ENCODE peak calls at places on chromosomes 16 and 17, in eight cellular contexts. R is OCI-LY7, V is Caco-2, D is transverse colon, N is neuronal stem cell, J is neural progenitor cell, S is right lobe of liver, G is RWPE2. U is an unnamed sample. For H3K4me1 and H3K36me3, the result is how much of the 10 kb centered on the place peaks cover.

GRCh38 chr17:17391575-17392370 is 85.0 kb upstream of the MED9 start:
- DNase-seq in R (peak), V (no peak), D (peak), N (no peak), J (no peak), S (no peak), G (no peak), U (no peak)

GRCh38 chr16:83393196-83393981 is 414.4 kb upstream of the HSBP1 start:
- DNase-seq in R (peak), V (no peak), D (no peak), N (no peak), J (peak), S (no peak), G (no peak), U (no peak)

GRCh38 chr17:73827627-73828241 is 183.5 kb upstream of the SDK2 start:
- DNase-seq in R (no peak), V (peak), D (peak), N (no peak), J (no peak), S (no peak), G (no peak), U (peak)

GRCh38 chr17:226773-227580 is 45.5 kb upstream of the DOC2B start:
- DNase-seq in R (no peak), V (no peak), D (no peak), N (no peak), J (peak), S (peak), G (peak), U (peak)

GRCh38 chr16:67430504-67431076 is 331 bp upstream of the HSD11B2 start:
- DNase-seq in R (peak), V (peak), D (peak), N (peak), J (peak), S (peak), G (no peak), U (peak)

GRCh38 chr17:27879987-27880608 is 13.1 kb downstream of the LYRM9 start:
- DNase-seq in R (peak), V (peak), D (peak), N (peak), J (peak), S (peak), G (no peak), U (peak)

GRCh38 chr16:89565256-89565505 is 4.7 kb downstream of the RPL13 start:
- DNase-seq in R (no peak), V (no peak), D (peak), N (no peak), J (no peak), S (no peak), G (peak), U (no peak)

GRCh38 chr17:53979991-53980390 is 157.3 kb downstream of the KIF2B start:
- DNase-seq in R (no peak), V (no peak), D (no peak), N (peak), J (peak), S (no peak), G (no peak), U (no peak)

GRCh38 chr16:30565984-30566383 is 5.5 kb downstream of the ZNF688 start:
- DNase-seq in R (no peak), V (no peak), D (no peak), N (no peak), J (no peak), S (no peak), G (no peak), U (no peak)

GRCh38 chr16:81008151-81008789 is 1.3 kb downstream of the CENPN start:
- DNase-seq in R (no peak), V (no peak), D (no peak), N (no peak), J (no peak), S (no peak), G (no peak), U (peak)

GRCh38 chr16:69503244-69503643 is 62.5 kb upstream of the NFAT5 start:
- DNase-seq in R (no peak), V (no peak), D (no peak), N (no peak), J (no peak), S (no peak), G (no peak), U (no peak)

GRCh38 chr17:45314761-45315549 is 1.9 kb downstream of the MAP3K14 start:
- DNase-seq in R (peak), V (no peak), D (no peak), N (no peak), J (no peak), S (no peak), G (no peak), U (no peak)
- H3K4me1 ChIP-seq in R (half or more), V (under half), D (half or more), N (under half), J (under half), S (under half), G (half or more), U (half or more)

GRCh38 chr17:15121426-15121825 is 143.7 kb downstream of the PMP22 start:
- DNase-seq in R (no peak), V (no peak), D (no peak), N (no peak), J (no peak), S (no peak), G (no peak), U (no peak)

GRCh38 chr17:15123593-15124590 is 141.2 kb downstream of the PMP22 start:
- DNase-seq in R (no peak), V (no peak), D (no peak), N (no peak), J (no peak), S (no peak), G (no peak), U (no peak)

GRCh38 chr17:15122857-15123256 is 142.3 kb downstream of the PMP22 start:
- DNase-seq in R (no peak), V (no peak), D (no peak), N (no peak), J (no peak), S (no peak), G (no peak), U (no peak)

GRCh38 chr17:15119928-15120327 is 145.2 kb downstream of the PMP22 start:
- DNase-seq in R (no peak), V (no peak), D (no peak), N (peak), J (peak), S (no peak), G (no peak), U (no peak)

DNA sequence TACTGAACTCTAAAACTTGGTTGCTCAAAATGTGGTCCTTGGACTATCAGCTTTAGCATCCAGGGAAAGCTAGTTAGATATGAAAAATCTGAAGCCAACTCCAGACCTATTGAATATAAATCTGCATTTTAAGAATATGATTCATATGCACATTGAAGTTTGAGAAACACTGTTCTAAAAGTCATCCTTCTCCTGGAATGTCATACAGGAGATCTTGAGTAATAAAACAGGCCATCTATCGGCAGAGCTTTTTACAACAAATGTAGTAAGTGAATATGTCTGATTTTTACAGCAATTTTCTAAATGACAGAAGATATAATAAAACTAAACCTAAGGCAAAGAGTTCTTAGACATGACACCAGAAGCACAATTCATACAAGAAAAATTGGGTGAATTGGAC is 140.4 kb downstream of the PMP22 start:
- DNase-seq in R (no peak), V (no peak), D (no peak), N (no peak), J (no peak), S (no peak), G (no peak), U (no peak)
- H3K36me3 ChIP-seq in R (under half), V (under half), D (under half), N (under half), J (under half), S (under half), G (under half), U (under half)

GRCh38 chr16:28188085-28188916 is 23.5 kb downstream of the XPO6 start:
- DNase-seq in R (peak), V (no peak), D (no peak), N (no peak), J (no peak), S (no peak), G (no peak), U (no peak)

GRCh38 chr16:28192811-28193529 is 18.8 kb downstream of the XPO6 start:
- DNase-seq in R (peak), V (no peak), D (peak), N (no peak), J (no peak), S (no peak), G (no peak), U (peak)

GRCh38 chr16:28193530-28194423 is 18.0 kb downstream of the XPO6 start:
- DNase-seq in R (no peak), V (peak), D (no peak), N (no peak), J (no peak), S (no peak), G (peak), U (no peak)

GRCh38 chr16:28189237-28189636 is 22.5 kb downstream of the XPO6 start:
- DNase-seq in R (no peak), V (no peak), D (no peak), N (no peak), J (no peak), S (no peak), G (no peak), U (no peak)

GRCh38 chr16:28191364-28191985 is 20.3 kb downstream of the XPO6 start:
- DNase-seq in R (no peak), V (no peak), D (no peak), N (no peak), J (no peak), S (no peak), G (no peak), U (no peak)
- H3K4me3 ChIP-seq in R (no peak), V (no peak), D (no peak), N (no peak), J (no peak), S (no peak), G (no peak), U (no peak)

GRCh38 chr16:27430512-27430911 is 28.5 kb downstream of the IL21R start:
- DNase-seq in R (no peak), V (no peak), D (no peak), N (no peak), J (no peak), S (no peak), G (no peak), U (no peak)
- H3K4me1 ChIP-seq in R (half or more), V (under half), D (under half), N (under half), J (under half), S (under half), G (under half), U (under half)

DNA sequence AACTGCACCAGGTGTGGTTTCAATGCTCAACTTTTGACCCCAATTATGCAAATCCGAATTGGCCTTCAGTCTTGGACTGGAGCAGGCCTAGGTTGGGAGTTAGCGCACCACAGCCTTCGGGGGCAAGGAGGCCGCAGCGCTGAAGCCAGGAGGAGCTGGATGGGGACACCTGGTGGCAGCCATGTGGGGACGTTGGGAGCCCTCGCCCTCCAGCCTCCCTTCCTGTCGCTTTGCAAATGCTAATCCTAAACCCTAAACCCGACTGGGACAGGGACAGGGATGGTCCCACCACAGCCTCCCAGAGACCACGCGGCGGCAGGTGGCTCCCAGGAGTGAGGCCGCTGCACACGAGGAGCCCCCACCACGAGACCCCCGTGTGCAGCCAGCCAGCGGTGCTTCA is 58.7 kb downstream of the KLHDC4 start:
- DNase-seq in R (no peak), V (peak), D (no peak), N (no peak), J (peak), S (no peak), G (no peak), U (no peak)
- H3K36me3 ChIP-seq in R (half or more), V (under half), D (under half), N (half or more), J (under half), S (under half), G (under half), U (under half)

DNA sequence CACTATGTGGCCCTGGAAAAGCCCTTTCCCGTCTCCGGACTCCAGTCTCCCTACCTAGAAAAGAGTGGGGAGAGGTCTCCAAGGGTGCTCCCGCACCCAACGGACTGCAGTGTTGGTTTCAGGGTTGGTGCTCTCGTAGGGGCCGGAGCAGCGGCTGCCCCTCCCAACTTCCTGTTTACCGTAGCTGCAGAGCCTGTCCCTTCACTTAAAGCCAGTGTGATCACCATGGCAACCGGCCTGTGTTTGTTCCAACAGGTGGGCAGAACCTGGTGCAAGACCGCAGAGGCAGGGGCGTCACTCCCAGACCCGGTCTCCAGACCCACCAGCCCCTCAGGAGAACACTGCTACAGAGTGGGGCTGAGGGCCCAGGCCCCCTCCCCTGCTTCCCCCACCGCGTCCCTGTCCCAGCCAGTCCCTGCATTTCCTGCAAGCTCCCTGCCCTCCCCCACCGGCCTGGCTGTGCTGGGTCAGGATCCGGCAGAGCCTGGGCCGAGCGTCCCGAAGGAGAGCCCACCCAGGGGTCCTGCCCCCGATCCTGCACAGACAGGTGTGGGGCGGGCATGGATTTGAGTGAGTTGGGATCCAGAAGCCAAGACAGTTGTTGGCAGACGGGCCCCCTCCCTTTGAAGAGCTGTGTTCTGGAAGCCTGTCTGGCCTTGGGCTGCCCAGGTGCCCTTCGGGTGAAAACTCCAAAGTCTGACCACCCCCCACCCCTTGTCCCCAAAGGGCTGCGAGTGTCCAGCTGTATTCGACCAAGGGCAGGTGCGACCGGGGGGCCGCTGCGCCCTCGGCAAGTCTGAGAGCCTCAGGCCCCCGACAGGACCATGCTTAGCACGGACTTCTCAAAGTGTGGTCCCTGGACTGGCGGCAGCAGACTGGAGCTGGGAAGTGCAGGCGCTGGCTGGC is 1.5 kb upstream of the BAIAP3 start:
- DNase-seq in R (peak), V (peak), D (peak), N (no peak), J (peak), S (peak), G (no peak), U (peak)
- H3K4me3 ChIP-seq in R (peak), V (no peak), D (peak), N (peak), J (peak), S (peak), G (no peak), U (no peak)

GRCh38 chr16:3434373-3434772 is 8.9 kb downstream of the ZNF597 start:
- DNase-seq in R (no peak), V (no peak), D (no peak), N (no peak), J (no peak), S (no peak), G (no peak), U (no peak)
- H3K4me1 ChIP-seq in R (under half), V (under half), D (under half), N (under half), J (under half), S (under half), G (under half), U (under half)

GRCh38 chr17:45032150-45032493 is 19.3 kb downstream of the DCAKD start:
- DNase-seq in R (no peak), V (no peak), D (no peak), N (no peak), J (no peak), S (no peak), G (no peak), U (no peak)

GRCh38 chr17:45029758-45030423 is 21.5 kb downstream of the DCAKD start:
- DNase-seq in R (no peak), V (no peak), D (no peak), N (no peak), J (no peak), S (no peak), G (no peak), U (no peak)

GRCh38 chr17:45030733-45031132 is 20.7 kb downstream of the DCAKD start:
- DNase-seq in R (no peak), V (no peak), D (no peak), N (no peak), J (no peak), S (no peak), G (no peak), U (no peak)

GRCh38 chr17:45029096-45029495 is 22.3 kb downstream of the DCAKD start:
- DNase-seq in R (no peak), V (no peak), D (no peak), N (no peak), J (no peak), S (no peak), G (no peak), U (no peak)

GRCh38 chr17:45031231-45032149 is 19.9 kb downstream of the DCAKD start:
- DNase-seq in R (no peak), V (no peak), D (no peak), N (no peak), J (no peak), S (no peak), G (no peak), U (no peak)
- H3K36me3 ChIP-seq in R (half or more), V (under half), D (under half), N (half or more), J (under half), S (under half), G (half or more), U (under half)

GRCh38 chr17:75779987-75780889 is 4.4 kb upstream of the UNK start:
- DNase-seq in R (no peak), V (no peak), D (no peak), N (no peak), J (no peak), S (no peak), G (no peak), U (no peak)
- H3K4me3 ChIP-seq in R (peak), V (no peak), D (no peak), N (no peak), J (peak), S (no peak), G (no peak), U (peak)

GRCh38 chr16:11101283-11101682 is 154.7 kb downstream of the SOCS1 start:
- DNase-seq in R (no peak), V (no peak), D (no peak), N (no peak), J (no peak), S (no peak), G (no peak), U (no peak)

GRCh38 chr16:11100239-11100750 is 155.7 kb downstream of the SOCS1 start:
- DNase-seq in R (peak), V (no peak), D (peak), N (no peak), J (peak), S (no peak), G (no peak), U (peak)

GRCh38 chr16:11099672-11100195 is 155.4 kb downstream of the CLEC16A start:
- DNase-seq in R (peak), V (no peak), D (no peak), N (no peak), J (no peak), S (no peak), G (no peak), U (no peak)

GRCh38 chr16:11102523-11102898 is 153.5 kb downstream of the SOCS1 start:
- DNase-seq in R (no peak), V (no peak), D (no peak), N (no peak), J (no peak), S (no peak), G (no peak), U (no peak)

DNA sequence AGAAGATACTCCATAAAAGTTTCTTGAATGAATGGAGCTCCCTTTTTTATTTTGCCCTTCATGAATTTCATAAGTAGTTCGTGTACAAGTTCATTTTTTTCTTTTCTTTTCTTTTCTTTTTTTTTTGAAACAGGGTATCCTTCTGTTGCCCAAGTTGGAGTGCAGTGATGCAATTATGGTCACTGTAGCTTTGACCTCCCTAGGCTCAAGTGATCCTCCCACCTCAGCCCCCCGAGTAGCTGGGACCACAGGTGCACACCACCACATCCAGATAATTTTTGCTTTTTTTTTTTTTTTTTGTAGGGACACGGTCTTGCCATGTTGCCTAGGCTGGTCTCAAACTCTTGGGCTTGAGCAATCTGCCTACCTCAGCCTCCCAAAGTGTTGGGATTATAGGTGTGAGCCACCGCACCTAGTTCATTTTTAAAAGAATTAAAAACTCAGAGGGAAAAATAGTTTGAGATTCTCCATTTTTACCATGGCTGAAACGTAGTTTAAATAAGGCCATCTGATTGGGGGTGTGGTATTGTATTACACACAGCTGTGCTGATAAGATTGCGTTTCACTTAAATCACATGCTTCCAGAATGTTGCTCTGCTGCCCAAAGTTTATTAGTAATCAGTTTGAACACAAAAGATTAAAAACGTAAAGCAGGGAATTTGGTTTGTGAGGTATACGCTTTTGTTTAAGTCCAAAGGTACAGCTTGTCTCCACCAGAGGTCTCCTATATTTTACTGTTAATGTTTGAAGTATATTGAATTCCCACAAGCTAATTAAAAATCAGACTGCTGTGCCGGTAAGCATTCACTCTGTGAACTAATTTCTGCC is 154.1 kb downstream of the SOCS1 start:
- DNase-seq in R (no peak), V (peak), D (no peak), N (no peak), J (no peak), S (no peak), G (no peak), U (no peak)
- H3K4me1 ChIP-seq in R (under half), V (under half), D (under half), N (under half), J (under half), S (under half), G (under half), U (under half)